ENCODE peak calls at places on chromosomes 16 and 17, in five cellular contexts. One of them, this sample, is unnamed.
A peak's percentile ranks its signal among the peaks of the same experiment; 100 is the strongest.

GRCh38 chr17:76534831-76535732 is 2.4 kb downstream of the CYGB start:
- DNase-seq in natural killer cell: no peak
- DNase-seq in GM12865: no peak
- DNase-seq in lung: no peak
- DNase-seq in fibroblast of lung: no peak
- DNase-seq in this sample: no peak

GRCh38 chr16:71230122-71230845 is at the start of gene HYDIN:
- DNase-seq in lung: peak; percentile 75
- DNase-seq in natural killer cell: peak; percentile 32
- DNase-seq in fibroblast of lung: peak; percentile 61
- DNase-seq in GM12865: no peak
- DNase-seq in this sample: peak; percentile 16

GRCh38 chr17:13385481-13385907 is 216.2 kb downstream of the HS3ST3A1 start:
- DNase-seq in lung: no peak
- DNase-seq in natural killer cell: no peak
- DNase-seq in fibroblast of lung: peak; percentile 67
- DNase-seq in GM12865: no peak
- DNase-seq in this sample: no peak

GRCh38 chr17:49469831-49470568 is 25.1 kb upstream of the NGFR start:
- DNase-seq in fibroblast of lung: peak; percentile 35
- DNase-seq in GM12865: no peak
- DNase-seq in lung: no peak
- DNase-seq in natural killer cell: no peak
- DNase-seq in this sample: no peak

GRCh38 chr16:22318690-22319358 is 21.6 kb downstream of the POLR3E start:
- DNase-seq in fibroblast of lung: no peak
- DNase-seq in GM12865: peak; percentile 50
- DNase-seq in lung: no peak
- DNase-seq in natural killer cell: peak; percentile 43
- DNase-seq in this sample: peak; percentile 61

GRCh38 chr17:42111901-42112551 is 488 bp downstream of the DHX58 start:
- DNase-seq in natural killer cell: no peak
- DNase-seq in fibroblast of lung: no peak
- DNase-seq in lung: no peak
- DNase-seq in GM12865: peak; percentile 46
- DNase-seq in this sample: no peak

GRCh38 chr16:55530316-55530856 is 21.5 kb downstream of the LPCAT2 start:
- DNase-seq in lung: no peak
- DNase-seq in GM12865: no peak
- DNase-seq in fibroblast of lung: no peak
- DNase-seq in natural killer cell: no peak
- DNase-seq in this sample: no peak

GRCh38 chr17:44738214-44738906 is 20.4 kb upstream of the ADAM11 start:
- DNase-seq in lung: no peak
- DNase-seq in fibroblast of lung: peak; percentile 23
- DNase-seq in GM12865: peak; percentile 15
- DNase-seq in natural killer cell: no peak
- DNase-seq in this sample: peak; percentile 63

GRCh38 chr17:61065263-61065773 is 334.3 kb upstream of the TBX2 start:
- DNase-seq in GM12865: no peak
- DNase-seq in natural killer cell: no peak
- DNase-seq in lung: no peak
- DNase-seq in fibroblast of lung: peak; percentile 65
- DNase-seq in this sample: peak; percentile 12

GRCh38 chr17:81519284-81520020 is 6.9 kb upstream of the ACTG1 start:
- DNase-seq in natural killer cell: peak; percentile 59
- DNase-seq in lung: peak; percentile 69
- DNase-seq in fibroblast of lung: no peak
- DNase-seq in GM12865: peak; percentile 81
- DNase-seq in this sample: peak; percentile 84

GRCh38 chr17:81518785-81519283 is 6.2 kb upstream of the ACTG1 start:
- DNase-seq in lung: peak; percentile 71
- DNase-seq in fibroblast of lung: no peak
- DNase-seq in GM12865: peak; percentile 79
- DNase-seq in natural killer cell: no peak
- DNase-seq in this sample: peak; percentile 64

GRCh38 chr17:81517009-81517338 is 4.4 kb upstream of the ACTG1 start:
- DNase-seq in GM12865: no peak
- DNase-seq in natural killer cell: no peak
- DNase-seq in lung: no peak
- DNase-seq in fibroblast of lung: no peak
- DNase-seq in this sample: no peak

GRCh38 chr17:81517339-81518112 is 4.9 kb upstream of the ACTG1 start:
- DNase-seq in fibroblast of lung: peak; percentile 39
- DNase-seq in natural killer cell: no peak
- DNase-seq in lung: no peak
- DNase-seq in GM12865: peak; percentile 96
- DNase-seq in this sample: peak; percentile 93

DNA sequence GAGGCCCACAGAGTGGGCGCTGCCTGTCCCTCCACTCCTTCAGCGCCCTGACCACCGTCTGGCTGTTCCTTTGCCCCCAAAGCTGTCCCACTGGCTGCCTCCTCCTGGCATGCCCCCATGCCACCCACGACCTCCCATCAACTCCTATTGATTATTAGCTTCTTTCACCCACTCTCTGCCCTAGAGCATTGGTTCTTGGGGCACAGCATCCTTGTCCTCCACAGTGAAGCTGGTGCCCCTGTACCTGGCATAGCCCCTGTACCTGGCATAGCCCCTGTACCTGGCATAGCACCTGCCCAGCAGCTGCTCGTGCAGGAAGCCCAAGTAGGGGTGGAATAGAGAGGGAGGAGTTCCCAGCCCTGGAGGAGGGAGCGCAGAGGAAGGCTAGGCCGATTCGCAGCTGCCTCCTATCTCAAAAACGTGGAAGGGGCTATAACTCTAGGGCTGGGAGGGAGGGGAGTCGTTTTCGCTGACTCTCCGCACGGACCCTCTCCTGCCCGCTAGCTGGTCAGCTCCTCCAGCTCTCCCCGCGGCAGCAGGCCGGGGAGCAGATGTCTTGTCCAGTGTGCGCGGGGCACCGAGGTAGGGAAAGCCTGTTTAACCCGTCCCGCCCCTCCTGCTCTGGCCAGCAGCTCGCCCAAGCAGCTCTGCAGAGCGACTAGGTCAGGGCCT is 5.7 kb upstream of the ACTG1 start:
- DNase-seq in fibroblast of lung: no peak
- DNase-seq in lung: no peak
- DNase-seq in natural killer cell: no peak
- DNase-seq in GM12865: peak; percentile 51
- DNase-seq in this sample: no peak
- TF ChIP-seq CTCF in fibroblast of lung: no peak
- TF ChIP-seq CTCF in lung: no peak
- TF ChIP-seq CTCF in natural killer cell: no peak
- TF ChIP-seq CTCF in GM12865: no peak
- TF ChIP-seq CTCF in this sample: no peak

GRCh38 chr16:58678716-58679115 is 5.9 kb downstream of the SLC38A7 start:
- DNase-seq in GM12865: peak; percentile 17
- DNase-seq in natural killer cell: no peak
- DNase-seq in fibroblast of lung: no peak
- DNase-seq in lung: no peak
- DNase-seq in this sample: no peak
- TF ChIP-seq CTCF in GM12865: peak; percentile 15
- TF ChIP-seq CTCF in natural killer cell: no peak
- TF ChIP-seq CTCF in fibroblast of lung: no peak
- TF ChIP-seq CTCF in lung: no peak
- TF ChIP-seq CTCF in this sample: peak; percentile 23

GRCh38 chr17:40415390-40415789 is 2.3 kb downstream of the TOP2A start:
- DNase-seq in GM12865: peak; percentile 56
- DNase-seq in lung: no peak
- DNase-seq in fibroblast of lung: peak; percentile 31
- DNase-seq in natural killer cell: no peak
- DNase-seq in this sample: peak; percentile 48

GRCh38 chr17:40416671-40417070 is 1.0 kb downstream of the TOP2A start:
- DNase-seq in fibroblast of lung: no peak
- DNase-seq in natural killer cell: no peak
- DNase-seq in lung: no peak
- DNase-seq in GM12865: no peak
- DNase-seq in this sample: no peak

GRCh38 chr17:40418428-40418706 is 671 bp upstream of the TOP2A start:
- DNase-seq in natural killer cell: no peak
- DNase-seq in fibroblast of lung: no peak
- DNase-seq in lung: no peak
- DNase-seq in GM12865: no peak
- DNase-seq in this sample: no peak

GRCh38 chr17:40417609-40418427 is at the start of gene TOP2A:
- DNase-seq in natural killer cell: peak; percentile 97
- DNase-seq in fibroblast of lung: peak; percentile 99
- DNase-seq in lung: peak; percentile 99
- DNase-seq in GM12865: peak; percentile 99
- DNase-seq in this sample: peak; percentile 99

GRCh38 chr17:40417258-40417608 is 463 bp downstream of the TOP2A start:
- DNase-seq in natural killer cell: no peak
- DNase-seq in fibroblast of lung: peak; percentile 12
- DNase-seq in GM12865: no peak
- DNase-seq in lung: no peak
- DNase-seq in this sample: peak; percentile 43
- TF ChIP-seq CTCF in natural killer cell: no peak
- TF ChIP-seq CTCF in fibroblast of lung: no peak
- TF ChIP-seq CTCF in GM12865: no peak
- TF ChIP-seq CTCF in lung: no peak
- TF ChIP-seq CTCF in this sample: peak; percentile 36

GRCh38 chr17:54544239-54544638 is 356.4 kb upstream of the TOM1L1 start:
- DNase-seq in GM12865: no peak
- DNase-seq in fibroblast of lung: no peak
- DNase-seq in natural killer cell: no peak
- DNase-seq in lung: no peak
- DNase-seq in this sample: no peak
- TF ChIP-seq CTCF in GM12865: no peak
- TF ChIP-seq CTCF in fibroblast of lung: no peak
- TF ChIP-seq CTCF in natural killer cell: no peak
- TF ChIP-seq CTCF in lung: no peak
- TF ChIP-seq CTCF in this sample: no peak

GRCh38 chr16:2964416-2965223 is 545 bp downstream of the KREMEN2 start:
- DNase-seq in fibroblast of lung: no peak
- DNase-seq in natural killer cell: peak; percentile 41
- DNase-seq in lung: no peak
- DNase-seq in GM12865: peak; percentile 73
- DNase-seq in this sample: peak; percentile 96
- TF ChIP-seq CTCF in fibroblast of lung: no peak
- TF ChIP-seq CTCF in natural killer cell: no peak
- TF ChIP-seq CTCF in lung: no peak
- TF ChIP-seq CTCF in GM12865: no peak
- TF ChIP-seq CTCF in this sample: no peak

GRCh38 chr16:85706449-85707034 is 17.8 kb upstream of the GINS2 start:
- DNase-seq in fibroblast of lung: no peak
- DNase-seq in lung: no peak
- DNase-seq in GM12865: no peak
- DNase-seq in natural killer cell: no peak
- DNase-seq in this sample: no peak

GRCh38 chr16:85708338-85708737 is 19.6 kb upstream of the GINS2 start:
- DNase-seq in lung: no peak
- DNase-seq in fibroblast of lung: no peak
- DNase-seq in GM12865: no peak
- DNase-seq in natural killer cell: no peak
- DNase-seq in this sample: no peak

GRCh38 chr16:85707528-85708095 is 18.9 kb upstream of the GINS2 start:
- DNase-seq in natural killer cell: no peak
- DNase-seq in fibroblast of lung: no peak
- DNase-seq in GM12865: no peak
- DNase-seq in lung: no peak
- DNase-seq in this sample: no peak

GRCh38 chr16:85704011-85704410 is 15.3 kb upstream of the GINS2 start:
- DNase-seq in lung: no peak
- DNase-seq in natural killer cell: no peak
- DNase-seq in GM12865: no peak
- DNase-seq in fibroblast of lung: no peak
- DNase-seq in this sample: no peak

DNA sequence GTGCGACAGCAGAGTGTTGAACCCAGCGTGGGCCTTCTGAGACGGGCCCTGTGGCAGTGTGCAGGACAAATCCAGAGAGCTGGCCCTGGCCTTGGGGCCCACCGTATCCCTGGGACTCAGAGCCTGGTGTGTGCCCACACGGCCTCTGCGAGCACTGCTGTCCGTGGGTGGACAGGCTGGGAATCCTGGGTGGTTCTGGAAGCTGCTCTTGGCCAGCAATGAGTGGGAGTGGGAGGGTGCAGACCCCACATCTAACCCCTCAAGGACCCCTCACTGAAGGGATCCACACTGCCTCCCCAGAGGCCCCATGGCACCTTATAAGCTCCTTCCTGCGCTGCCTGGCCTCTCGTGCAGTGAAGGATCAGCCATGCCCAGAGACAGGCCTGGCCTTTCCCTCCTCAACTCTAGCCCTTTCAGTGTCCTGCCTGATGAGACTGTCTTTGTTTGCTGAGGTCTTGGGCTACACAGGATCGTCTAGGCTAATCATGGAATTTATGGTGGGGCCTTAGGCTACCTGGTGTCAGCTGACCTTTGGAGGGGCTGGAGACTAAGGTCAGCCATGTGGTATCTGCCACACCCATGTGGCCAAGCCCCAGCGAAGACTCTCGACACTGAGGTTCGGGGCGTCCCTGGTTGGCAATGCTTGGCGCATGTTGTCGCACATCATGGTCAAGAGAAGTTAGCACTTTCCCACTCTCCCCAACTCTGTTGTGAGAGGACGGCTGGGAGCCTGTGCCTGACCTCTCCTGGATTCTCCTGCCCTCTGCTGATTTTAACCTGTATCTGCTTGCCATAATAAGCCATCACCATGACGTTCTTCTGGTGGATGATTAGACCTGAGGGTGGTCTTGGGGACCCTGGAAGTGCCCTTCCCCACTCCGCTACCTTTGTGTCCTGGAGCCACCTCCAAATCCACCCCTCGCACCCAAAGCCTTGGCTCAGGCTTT is 16.4 kb upstream of the GINS2 start:
- DNase-seq in GM12865: no peak
- DNase-seq in fibroblast of lung: no peak
- DNase-seq in lung: no peak
- DNase-seq in natural killer cell: no peak
- DNase-seq in this sample: no peak
- TF ChIP-seq CTCF in GM12865: no peak
- TF ChIP-seq CTCF in fibroblast of lung: no peak
- TF ChIP-seq CTCF in lung: no peak
- TF ChIP-seq CTCF in natural killer cell: no peak
- TF ChIP-seq CTCF in this sample: no peak

GRCh38 chr16:50676684-50677225 is 4.4 kb downstream of the SNX20 start:
- DNase-seq in natural killer cell: no peak
- DNase-seq in fibroblast of lung: no peak
- DNase-seq in GM12865: no peak
- DNase-seq in lung: no peak
- DNase-seq in this sample: no peak
- TF ChIP-seq CTCF in natural killer cell: no peak
- TF ChIP-seq CTCF in fibroblast of lung: no peak
- TF ChIP-seq CTCF in GM12865: no peak
- TF ChIP-seq CTCF in lung: no peak
- TF ChIP-seq CTCF in this sample: no peak

GRCh38 chr17:79924639-79924976 is 85.4 kb upstream of the CBX4 start:
- DNase-seq in natural killer cell: no peak
- DNase-seq in GM12865: no peak
- DNase-seq in fibroblast of lung: no peak
- DNase-seq in lung: no peak
- DNase-seq in this sample: no peak
- TF ChIP-seq CTCF in natural killer cell: no peak
- TF ChIP-seq CTCF in GM12865: no peak
- TF ChIP-seq CTCF in fibroblast of lung: no peak
- TF ChIP-seq CTCF in lung: no peak
- TF ChIP-seq CTCF in this sample: no peak

GRCh38 chr17:37231882-37232281 is 143.9 kb upstream of the C17orf78 start:
- DNase-seq in natural killer cell: no peak
- DNase-seq in lung: no peak
- DNase-seq in fibroblast of lung: no peak
- DNase-seq in GM12865: no peak
- DNase-seq in this sample: no peak
- TF ChIP-seq CTCF in natural killer cell: no peak
- TF ChIP-seq CTCF in lung: no peak
- TF ChIP-seq CTCF in fibroblast of lung: no peak
- TF ChIP-seq CTCF in GM12865: no peak
- TF ChIP-seq CTCF in this sample: no peak

This sample was measured in GM13977.